ENCODE peak calls at places on chromosomes 13 and 19, in six cellular contexts. One of them, this sample, is unnamed.

GRCh38 chr13:85497652-85498051 is 301.6 kb downstream of the SLITRK6 start:
- DNase-seq in gastrocnemius medialis: no peak
- DNase-seq in fibroblast of lung: peak; percentile 98
- DNase-seq in lung: no peak
- DNase-seq in DND-41: no peak
- DNase-seq in left ventricle myocardium inferior: no peak
- DNase-seq in this sample: peak; percentile 95

GRCh38 chr19:38676878-38677646 is 29.6 kb downstream of the ACTN4 start:
- DNase-seq in gastrocnemius medialis: no peak
- DNase-seq in fibroblast of lung: no peak
- DNase-seq in lung: no peak
- DNase-seq in DND-41: no peak
- DNase-seq in left ventricle myocardium inferior: no peak
- DNase-seq in this sample: no peak

GRCh38 chr13:25753976-25754375 is 297.8 kb downstream of the SHISA2 start:
- DNase-seq in gastrocnemius medialis: no peak
- DNase-seq in fibroblast of lung: peak; percentile 29
- DNase-seq in lung: no peak
- DNase-seq in DND-41: no peak
- DNase-seq in left ventricle myocardium inferior: no peak
- DNase-seq in this sample: no peak

GRCh38 chr13:112169941-112170822 is 103.2 kb downstream of the SOX1 start:
- DNase-seq in gastrocnemius medialis: no peak
- DNase-seq in fibroblast of lung: no peak
- DNase-seq in lung: no peak
- DNase-seq in DND-41: no peak
- DNase-seq in left ventricle myocardium inferior: no peak
- DNase-seq in this sample: no peak

GRCh38 chr13:110920038-110920437 is 5.2 kb upstream of the ANKRD10 start:
- DNase-seq in gastrocnemius medialis: no peak
- DNase-seq in fibroblast of lung: no peak
- DNase-seq in lung: no peak
- DNase-seq in DND-41: no peak
- DNase-seq in left ventricle myocardium inferior: peak; percentile 41
- DNase-seq in this sample: no peak

GRCh38 chr19:41646589-41647204 is 19.8 kb upstream of the CEACAM4 start:
- DNase-seq in gastrocnemius medialis: no peak
- DNase-seq in fibroblast of lung: no peak
- DNase-seq in lung: no peak
- DNase-seq in DND-41: no peak
- DNase-seq in left ventricle myocardium inferior: no peak
- DNase-seq in this sample: no peak

GRCh38 chr13:30978981-30979956 is 46.8 kb downstream of the TEX26 start:
- DNase-seq in gastrocnemius medialis: no peak
- DNase-seq in fibroblast of lung: no peak
- DNase-seq in lung: no peak
- DNase-seq in DND-41: peak; percentile 55
- DNase-seq in left ventricle myocardium inferior: no peak
- DNase-seq in this sample: no peak

GRCh38 chr19:7535993-7536685 is 622 bp downstream of the PNPLA6 start:
- DNase-seq in gastrocnemius medialis: no peak
- DNase-seq in fibroblast of lung: no peak
- DNase-seq in lung: no peak
- DNase-seq in DND-41: no peak
- DNase-seq in left ventricle myocardium inferior: no peak
- DNase-seq in this sample: no peak

GRCh38 chr13:100922599-100922998 is 248.0 kb upstream of the TMTC4 start:
- DNase-seq in gastrocnemius medialis: no peak
- DNase-seq in fibroblast of lung: no peak
- DNase-seq in lung: no peak
- DNase-seq in DND-41: no peak
- DNase-seq in left ventricle myocardium inferior: no peak
- DNase-seq in this sample: no peak

GRCh38 chr19:39499082-39499642 is 415 bp downstream of the DLL3 start:
- DNase-seq in gastrocnemius medialis: no peak
- DNase-seq in fibroblast of lung: no peak
- DNase-seq in lung: no peak
- DNase-seq in DND-41: no peak
- DNase-seq in left ventricle myocardium inferior: no peak
- DNase-seq in this sample: no peak

GRCh38 chr13:111281751-111282311 is 38.6 kb upstream of the TEX29 start:
- DNase-seq in gastrocnemius medialis: no peak
- DNase-seq in fibroblast of lung: peak; percentile 83
- DNase-seq in lung: no peak
- DNase-seq in DND-41: no peak
- DNase-seq in left ventricle myocardium inferior: no peak
- DNase-seq in this sample: peak; percentile 66

GRCh38 chr19:19642506-19643157 is 825 bp downstream of the GMIP start:
- DNase-seq in gastrocnemius medialis: no peak
- DNase-seq in fibroblast of lung: no peak
- DNase-seq in lung: no peak
- DNase-seq in DND-41: peak; percentile 48
- DNase-seq in left ventricle myocardium inferior: no peak
- DNase-seq in this sample: peak; percentile 33

GRCh38 chr13:106513025-106513424 is 22.4 kb downstream of the EFNB2 start:
- DNase-seq in gastrocnemius medialis: no peak
- DNase-seq in fibroblast of lung: peak; percentile 54
- DNase-seq in lung: no peak
- DNase-seq in DND-41: no peak
- DNase-seq in left ventricle myocardium inferior: no peak
- DNase-seq in this sample: no peak

GRCh38 chr13:28494861-28495585 is at the start of gene FLT1:
- DNase-seq in gastrocnemius medialis: peak; percentile 18
- DNase-seq in fibroblast of lung: no peak
- DNase-seq in lung: no peak
- DNase-seq in DND-41: peak; percentile 61
- DNase-seq in left ventricle myocardium inferior: peak; percentile 77
- DNase-seq in this sample: no peak

GRCh38 chr13:26449063-26449848 is 108.2 kb upstream of the WASF3 start:
- DNase-seq in gastrocnemius medialis: no peak
- DNase-seq in fibroblast of lung: no peak
- DNase-seq in lung: no peak
- DNase-seq in DND-41: no peak
- DNase-seq in left ventricle myocardium inferior: no peak
- DNase-seq in this sample: no peak

GRCh38 chr13:66974174-66974573 is 256.0 kb downstream of the PCDH9 start:
- DNase-seq in gastrocnemius medialis: no peak
- DNase-seq in fibroblast of lung: peak; percentile 21
- DNase-seq in lung: no peak
- DNase-seq in DND-41: no peak
- DNase-seq in left ventricle myocardium inferior: no peak
- DNase-seq in this sample: no peak

GRCh38 chr19:46944918-46945628 is 74.6 kb upstream of the NPAS1 start:
- DNase-seq in gastrocnemius medialis: peak; percentile 71
- DNase-seq in fibroblast of lung: peak; percentile 66
- DNase-seq in lung: peak; percentile 45
- DNase-seq in DND-41: peak; percentile 35
- DNase-seq in left ventricle myocardium inferior: peak; percentile 77
- DNase-seq in this sample: peak; percentile 34

GRCh38 chr13:72514141-72514540 is 213.3 kb downstream of the MZT1 start:
- DNase-seq in gastrocnemius medialis: no peak
- DNase-seq in fibroblast of lung: peak; percentile 38
- DNase-seq in lung: no peak
- DNase-seq in DND-41: no peak
- DNase-seq in left ventricle myocardium inferior: no peak
- DNase-seq in this sample: no peak

GRCh38 chr13:65336916-65337315 is 1893.2 kb downstream of the PCDH9 start:
- DNase-seq in gastrocnemius medialis: no peak
- DNase-seq in fibroblast of lung: peak; percentile 95
- DNase-seq in lung: no peak
- DNase-seq in DND-41: no peak
- DNase-seq in left ventricle myocardium inferior: no peak
- DNase-seq in this sample: no peak

GRCh38 chr13:21012841-21013681 is 48.3 kb downstream of the LATS2 start:
- DNase-seq in gastrocnemius medialis: no peak
- DNase-seq in fibroblast of lung: no peak
- DNase-seq in lung: no peak
- DNase-seq in DND-41: no peak
- DNase-seq in left ventricle myocardium inferior: no peak
- DNase-seq in this sample: peak; percentile 10

GRCh38 chr13:111315347-111315995 is 5.0 kb upstream of the TEX29 start:
- DNase-seq in gastrocnemius medialis: no peak
- DNase-seq in fibroblast of lung: no peak
- DNase-seq in lung: no peak
- DNase-seq in DND-41: no peak
- DNase-seq in left ventricle myocardium inferior: no peak
- DNase-seq in this sample: peak; percentile 78

GRCh38 chr13:34900288-34900739 is 41.8 kb upstream of the NBEA start:
- DNase-seq in gastrocnemius medialis: no peak
- DNase-seq in fibroblast of lung: no peak
- DNase-seq in lung: no peak
- DNase-seq in DND-41: no peak
- DNase-seq in left ventricle myocardium inferior: no peak
- DNase-seq in this sample: no peak

GRCh38 chr13:49046002-49046401 is 70.3 kb downstream of the FNDC3A start:
- DNase-seq in gastrocnemius medialis: no peak
- DNase-seq in fibroblast of lung: peak; percentile 20
- DNase-seq in lung: no peak
- DNase-seq in DND-41: no peak
- DNase-seq in left ventricle myocardium inferior: no peak
- DNase-seq in this sample: no peak

GRCh38 chr13:97113231-97114001 is 108.7 kb upstream of the MBNL2 start:
- DNase-seq in gastrocnemius medialis: no peak
- DNase-seq in fibroblast of lung: no peak
- DNase-seq in lung: no peak
- DNase-seq in DND-41: no peak
- DNase-seq in left ventricle myocardium inferior: no peak
- DNase-seq in this sample: no peak

GRCh38 chr13:36454962-36455361 is 22.7 kb downstream of the CCNA1 start:
- DNase-seq in gastrocnemius medialis: no peak
- DNase-seq in fibroblast of lung: no peak
- DNase-seq in lung: no peak
- DNase-seq in DND-41: no peak
- DNase-seq in left ventricle myocardium inferior: no peak
- DNase-seq in this sample: no peak

GRCh38 chr19:15291089-15291488 is 41.2 kb downstream of the BRD4 start:
- DNase-seq in gastrocnemius medialis: no peak
- DNase-seq in fibroblast of lung: no peak
- DNase-seq in lung: no peak
- DNase-seq in DND-41: no peak
- DNase-seq in left ventricle myocardium inferior: no peak
- DNase-seq in this sample: no peak
- H3K27ac ChIP-seq in gastrocnemius medialis: no peak overlapping the region
- H3K27ac ChIP-seq in fibroblast of lung: no peak overlapping the region
- H3K27ac ChIP-seq in lung: no peak overlapping the region
- H3K27ac ChIP-seq in DND-41: peak overlapping the region; percentile 2
- H3K27ac ChIP-seq in left ventricle myocardium inferior: no peak overlapping the region
- H3K27ac ChIP-seq in this sample: no peak overlapping the region

GRCh38 chr13:102911336-102911735 is 65.5 kb downstream of the ERCC5 start:
- DNase-seq in gastrocnemius medialis: no peak
- DNase-seq in fibroblast of lung: no peak
- DNase-seq in lung: no peak
- DNase-seq in DND-41: no peak
- DNase-seq in left ventricle myocardium inferior: no peak
- DNase-seq in this sample: no peak
- H3K4me1 ChIP-seq in gastrocnemius medialis: peaks cover 11% of the 10 kb centered on the region
- H3K4me1 ChIP-seq in fibroblast of lung: no peaks in the 10 kb centered on the region
- H3K4me1 ChIP-seq in lung: no peaks in the 10 kb centered on the region
- H3K4me1 ChIP-seq in DND-41: no peaks in the 10 kb centered on the region
- H3K4me1 ChIP-seq in left ventricle myocardium inferior: peaks cover 11% of the 10 kb centered on the region
- H3K4me1 ChIP-seq in this sample: no peaks in the 10 kb centered on the region

GRCh38 chr19:12497032-12497431 is 12.4 kb upstream of the ZNF709 start:
- DNase-seq in gastrocnemius medialis: no peak
- DNase-seq in fibroblast of lung: no peak
- DNase-seq in lung: no peak
- DNase-seq in DND-41: no peak
- DNase-seq in left ventricle myocardium inferior: no peak
- DNase-seq in this sample: no peak

GRCh38 chr19:12496480-12496879 is 11.9 kb upstream of the ZNF709 start:
- DNase-seq in gastrocnemius medialis: no peak
- DNase-seq in fibroblast of lung: no peak
- DNase-seq in lung: no peak
- DNase-seq in DND-41: no peak
- DNase-seq in left ventricle myocardium inferior: no peak
- DNase-seq in this sample: no peak

GRCh38 chr19:12495002-12495802 is 10.6 kb upstream of the ZNF709 start:
- DNase-seq in gastrocnemius medialis: peak; percentile 89
- DNase-seq in fibroblast of lung: peak; percentile 75
- DNase-seq in lung: peak; percentile 94
- DNase-seq in DND-41: peak; percentile 90
- DNase-seq in left ventricle myocardium inferior: peak; percentile 94
- DNase-seq in this sample: peak; percentile 44

GRCh38 chr19:12494260-12494860 is 9.7 kb upstream of the ZNF709 start:
- DNase-seq in gastrocnemius medialis: no peak
- DNase-seq in fibroblast of lung: no peak
- DNase-seq in lung: no peak
- DNase-seq in DND-41: no peak
- DNase-seq in left ventricle myocardium inferior: no peak
- DNase-seq in this sample: no peak
- H3K27ac ChIP-seq in gastrocnemius medialis: peak overlapping the region; percentile 84
- H3K27ac ChIP-seq in fibroblast of lung: no peak overlapping the region
- H3K27ac ChIP-seq in lung: no peak overlapping the region
- H3K27ac ChIP-seq in DND-41: no peak overlapping the region
- H3K27ac ChIP-seq in left ventricle myocardium inferior: peak overlapping the region; percentile 91
- H3K27ac ChIP-seq in this sample: no peak overlapping the region

GRCh38 chr13:24035411-24035810 is 125.1 kb upstream of the SPATA13 start:
- DNase-seq in gastrocnemius medialis: no peak
- DNase-seq in fibroblast of lung: no peak
- DNase-seq in lung: peak; percentile 19
- DNase-seq in DND-41: no peak
- DNase-seq in left ventricle myocardium inferior: no peak
- DNase-seq in this sample: no peak
- H3K4me1 ChIP-seq in gastrocnemius medialis: peaks cover 3% of the 10 kb centered on the region
- H3K4me1 ChIP-seq in fibroblast of lung: peaks cover 22% of the 10 kb centered on the region
- H3K4me1 ChIP-seq in lung: peaks cover 10% of the 10 kb centered on the region
- H3K4me1 ChIP-seq in DND-41: no peaks in the 10 kb centered on the region
- H3K4me1 ChIP-seq in left ventricle myocardium inferior: peaks cover 43% of the 10 kb centered on the region
- H3K4me1 ChIP-seq in this sample: peaks cover 12% of the 10 kb centered on the region

DNA sequence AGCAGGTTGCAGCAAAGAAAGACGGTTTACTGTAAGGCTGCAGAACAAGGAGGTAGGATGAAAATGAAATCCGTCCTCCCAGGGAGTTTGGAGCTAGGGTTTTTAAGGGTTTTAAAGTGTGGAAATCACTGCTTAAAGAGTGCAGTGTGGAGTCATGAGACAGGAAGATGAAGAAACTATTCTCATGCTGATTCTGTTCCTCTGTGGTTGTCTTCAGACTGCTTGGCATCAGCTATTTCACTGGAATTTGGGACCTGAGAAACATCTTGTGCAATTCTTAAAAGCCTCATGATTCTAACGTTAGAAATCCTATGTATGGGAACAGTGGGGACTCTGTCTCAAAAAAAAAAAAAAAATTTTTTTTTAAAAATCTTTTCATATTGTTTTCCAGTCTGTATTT is 11.4 kb downstream of the ZNF331 start:
- DNase-seq in gastrocnemius medialis: no peak
- DNase-seq in fibroblast of lung: peak; percentile 58
- DNase-seq in lung: no peak
- DNase-seq in DND-41: no peak
- DNase-seq in left ventricle myocardium inferior: no peak
- DNase-seq in this sample: no peak
- H3K27ac ChIP-seq in gastrocnemius medialis: peak overlapping the region; percentile 57
- H3K27ac ChIP-seq in fibroblast of lung: peak overlapping the region; percentile 23
- H3K27ac ChIP-seq in lung: no peak overlapping the region
- H3K27ac ChIP-seq in DND-41: no peak overlapping the region
- H3K27ac ChIP-seq in left ventricle myocardium inferior: peak overlapping the region; percentile 21
- H3K27ac ChIP-seq in this sample: no peak overlapping the region